ENCODE peak calls at places on chromosome 2, in four cellular contexts. F, L, P and J are unnamed samples.

GRCh38 chr2:203689424-203690109 is 16.9 kb upstream of the CD28 start:
- DNase-seq in L (no peak), F (no peak), P (no peak), J (no peak)

GRCh38 chr2:85019121-85019520 is 48.2 kb downstream of the KCMF1 start:
- DNase-seq in P (peak; percentile 88), F (no peak), L (no peak), J (no peak)

GRCh38 chr2:157875720-157876065 is 437 bp downstream of the ACVR1 start:
- DNase-seq in F (no peak), P (peak; percentile 18), L (peak; percentile 27), J (peak; percentile 84)

GRCh38 chr2:168234407-168235085 is 12.8 kb downstream of the STK39 start:
- DNase-seq in L (no peak), P (no peak), F (no peak), J (no peak)

GRCh38 chr2:231418820-231419640 is 23.5 kb downstream of the B3GNT7 start:
- DNase-seq in F (no peak), L (no peak), P (peak; percentile 39), J (no peak)

GRCh38 chr2:159516241-159516758 is 100.0 kb downstream of the BAZ2B start:
- DNase-seq in F (no peak), P (peak; percentile 35), L (peak; percentile 18), J (no peak)

GRCh38 chr2:11495844-11496271 is 29.9 kb upstream of the E2F6 start:
- DNase-seq in F (no peak), L (no peak), P (no peak), J (no peak)

GRCh38 chr2:15943914-15944313 is 3.6 kb downstream of the MYCN start:
- DNase-seq in F (no peak), L (no peak), P (no peak), J (no peak)

GRCh38 chr2:111626037-111626861 is 257.7 kb downstream of the ANAPC1 start:
- DNase-seq in P (no peak), F (no peak), L (no peak), J (peak; percentile 84)

GRCh38 chr2:162732946-162733698 is 105.4 kb downstream of the KCNH7 start:
- DNase-seq in F (no peak), P (no peak), L (no peak), J (no peak)

GRCh38 chr2:210459925-210460862 is 16.4 kb downstream of the LANCL1 start:
- DNase-seq in L (no peak), P (no peak), F (no peak), J (no peak)

GRCh38 chr2:129067070-129067469 is 748.4 kb upstream of the HS6ST1 start:
- DNase-seq in P (no peak), F (no peak), L (no peak), J (no peak)

DNA sequence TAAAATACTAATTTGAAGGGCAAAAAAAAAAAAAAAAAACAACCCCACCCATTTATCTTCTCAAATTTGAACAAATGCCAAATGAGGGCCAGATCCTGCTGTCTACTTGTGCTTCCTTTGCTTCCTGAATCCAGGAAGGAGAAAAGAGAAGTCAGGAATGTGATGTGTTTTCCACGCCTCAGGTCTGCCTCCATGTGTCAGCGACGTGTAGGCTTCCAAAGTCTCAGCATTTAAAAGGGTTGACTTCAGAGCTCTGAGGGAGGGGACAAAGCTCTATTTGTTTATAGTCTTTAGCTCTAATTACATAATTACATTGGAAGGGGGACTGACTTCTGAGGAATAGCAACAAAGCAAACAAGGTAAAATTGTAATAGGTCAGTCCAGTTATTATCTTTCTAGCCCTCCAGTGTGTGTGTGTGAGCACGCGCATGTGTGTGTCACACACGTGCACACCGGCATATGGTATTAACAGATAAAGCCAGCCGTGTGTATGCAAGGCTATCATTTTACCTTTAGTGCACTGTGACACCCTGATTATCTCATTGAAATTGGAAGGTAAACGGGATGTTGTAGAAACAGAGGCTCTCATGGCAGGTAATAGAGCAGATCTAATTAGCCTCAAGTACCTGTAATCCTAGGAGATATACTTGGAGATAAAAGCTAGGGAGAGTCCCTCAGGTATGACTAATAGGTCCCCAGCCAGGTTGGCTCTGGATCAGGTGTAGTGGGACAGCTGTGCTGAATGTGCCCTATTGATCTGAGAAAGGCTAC is 911.4 kb upstream of the ZEB2 start:
- DNase-seq in L (no peak), F (no peak), P (peak; percentile 28), J (no peak)
- TF ChIP-seq KDM1A in L (no peak), F (no peak), P (no peak), J (no peak)

DNA sequence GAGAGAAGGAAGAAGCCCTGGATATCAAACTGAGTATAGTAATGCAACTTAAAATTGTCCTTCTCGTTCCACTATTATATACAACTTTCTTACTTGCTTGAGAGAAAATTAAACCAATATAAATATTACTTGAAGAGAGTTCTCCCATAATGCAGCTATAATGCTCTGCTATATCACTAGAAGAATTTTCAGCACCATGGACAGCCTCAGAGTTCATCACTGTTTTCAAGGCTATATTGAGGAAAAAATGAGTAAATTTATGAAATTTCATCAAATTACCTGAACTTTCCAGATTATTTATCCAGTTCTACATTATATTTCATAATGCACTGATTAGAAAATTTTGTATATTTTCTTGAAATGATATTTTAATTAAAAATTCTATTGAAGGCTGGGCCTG is 1053.5 kb upstream of the FAM98A start:
- DNase-seq in P (no peak), L (no peak), F (no peak), J (peak; percentile 8)
- TF ChIP-seq MAFK in P (no peak), L (no peak), F (no peak), J (no peak)

GRCh38 chr2:30514134-30514860 is 67.3 kb downstream of the LCLAT1 start:
- DNase-seq in P (peak; percentile 15), F (no peak), L (no peak), J (peak; percentile 14)
- TF ChIP-seq KDM1A in P (no peak), F (no peak), L (no peak), J (no peak)

GRCh38 chr2:199261221-199261620 is 196.5 kb downstream of the SATB2 start:
- DNase-seq in F (no peak), P (no peak), L (no peak), J (no peak)
- TF ChIP-seq MAFK in F (no peak), P (no peak), L (no peak), J (no peak)

GRCh38 chr2:117179405-117179804 is 635.1 kb upstream of the DDX18 start:
- DNase-seq in L (no peak), P (no peak), F (no peak), J (no peak)
- TF ChIP-seq KDM1A in L (no peak), P (no peak), F (no peak), J (no peak)